ENCODE peak calls at places on chromosome 15, in five cellular contexts. H, G, X, W and R are unnamed samples.

GRCh38 chr15:23532019-23532418 is 33.5 kb upstream of the MKRN3 start:
- DNase-seq in H (no peak), W (no peak), G (no peak), X (no peak), R (no peak)

GRCh38 chr15:27770086-27770607 is 329.0 kb downstream of the OCA2 start:
- DNase-seq in W (no peak), H (no peak), G (no peak), X (no peak), R (no peak)

GRCh38 chr15:100189849-100190248 is 151.9 kb downstream of the ADAMTS17 start:
- DNase-seq in G (no peak), X (no peak), H (no peak), W (no peak), R (no peak)

GRCh38 chr15:79922512-79923067 is 25.8 kb upstream of the MTHFS start:
- DNase-seq in W (no peak), H (no peak), G (no peak), X (no peak), R (no peak)

GRCh38 chr15:84955089-84955848 is 26.4 kb upstream of the PDE8A start:
- DNase-seq in H (peak; percentile 49), W (peak; percentile 70), X (no peak), G (peak; percentile 70), R (peak; percentile 88)

GRCh38 chr15:66256692-66257091 is 3.1 kb upstream of the MEGF11 start:
- DNase-seq in W (no peak), H (no peak), G (no peak), X (no peak), R (no peak)

GRCh38 chr15:37377428-37377827 is 277.1 kb upstream of the MEIS2 start:
- DNase-seq in G (no peak), W (no peak), H (no peak), X (no peak), R (no peak)

GRCh38 chr15:98881526-98882517 is 125.8 kb downstream of the PGPEP1L start:
- DNase-seq in W (no peak), X (peak; percentile 21), G (peak; percentile 8), H (peak; percentile 15), R (no peak)

GRCh38 chr15:83926116-83926515 is 272.2 kb downstream of the ADAMTSL3 start:
- DNase-seq in W (no peak), G (no peak), X (no peak), H (no peak), R (no peak)

GRCh38 chr15:79007066-79007465 is 62.2 kb upstream of the CTSH start:
- DNase-seq in H (peak; percentile 6), W (no peak), G (peak; percentile 82), X (no peak), R (peak; percentile 67)

GRCh38 chr15:51737538-51738305 is at the start of gene LYSMD2:
- DNase-seq in H (peak; percentile 31), W (peak; percentile 75), G (peak; percentile 61), X (no peak), R (peak; percentile 94)

GRCh38 chr15:36882487-36883108 is 217.8 kb downstream of the MEIS2 start:
- DNase-seq in G (no peak), W (peak; percentile 58), H (no peak), X (no peak), R (no peak)

GRCh38 chr15:85313339-85313738 is 67.1 kb upstream of the AKAP13 start:
- DNase-seq in H (no peak), G (no peak), X (no peak), W (no peak), R (no peak)

GRCh38 chr15:68792901-68793766 is 27.6 kb downstream of the ANP32A start:
- DNase-seq in H (no peak), W (peak; percentile 94), X (no peak), G (no peak), R (no peak)

GRCh38 chr15:26970712-26971210 is at the start of gene GABRG3:
- DNase-seq in W (peak; percentile 42), G (peak; percentile 46), H (no peak), X (no peak), R (no peak)

GRCh38 chr15:88814393-88814792 is 11.2 kb downstream of the ACAN start:
- DNase-seq in W (no peak), G (no peak), X (no peak), H (no peak), R (no peak)